ENCODE peak calls at places on chromosomes 16 and 17, in five cellular contexts. R is mesenchymal stem cell, Q is IMR-90, T is mesendoderm, L is trophoblast cell. A is an unnamed sample.

GRCh38 chr17:76336756-76337412 is 16.8 kb downstream of the PRPSAP1 start:
- DNase-seq in R (no peak), L (no peak), T (no peak), Q (no peak), A (peak; percentile 24)

GRCh38 chr17:61381537-61381936 is 18.1 kb upstream of the TBX2 start:
- DNase-seq in Q (no peak), R (no peak), T (no peak), L (no peak), A (no peak)

GRCh38 chr17:21288581-21289017 is 4.1 kb downstream of the MAP2K3 start:
- DNase-seq in Q (no peak), T (no peak), R (peak; percentile 41), L (no peak), A (no peak)

GRCh38 chr16:30896203-30896889 is at the start of gene CTF1:
- DNase-seq in Q (peak; percentile 89), R (peak; percentile 90), L (peak; percentile 64), T (peak; percentile 94), A (peak; percentile 83)

GRCh38 chr16:2928796-2929195 is 17.1 kb downstream of the FLYWCH1 start:
- DNase-seq in R (no peak), L (no peak), T (no peak), Q (no peak), A (no peak)

GRCh38 chr16:1019234-1019933 is 37.8 kb downstream of the SOX8 start:
- DNase-seq in R (no peak), L (no peak), T (no peak), Q (peak; percentile 4), A (peak; percentile 76)

GRCh38 chr17:16872836-16873653 is 98.9 kb downstream of the TNFRSF13B start:
- DNase-seq in T (peak; percentile 61), R (peak; percentile 4), L (no peak), Q (no peak), A (peak; percentile 35)

GRCh38 chr17:10050597-10051101 is 145.6 kb upstream of the RCVRN start:
- DNase-seq in L (no peak), R (peak; percentile 84), T (no peak), Q (peak; percentile 88), A (no peak)

GRCh38 chr16:49623501-49624266 is 232.2 kb downstream of the ZNF423 start:
- DNase-seq in L (no peak), R (no peak), Q (no peak), T (no peak), A (no peak)

GRCh38 chr17:57288034-57288752 is 31.9 kb downstream of the MSI2 start:
- DNase-seq in R (peak; percentile 14), L (peak; percentile 64), T (no peak), Q (peak; percentile 33), A (no peak)

GRCh38 chr16:30068750-30069574 is 3.4 kb downstream of the ALDOA start:
- DNase-seq in R (peak; percentile 59), Q (no peak), L (no peak), T (peak; percentile 63), A (no peak)

GRCh38 chr16:30723725-30724355 is 24.4 kb upstream of the PHKG2 start:
- DNase-seq in L (no peak), T (no peak), Q (no peak), R (no peak), A (no peak)

GRCh38 chr16:64152010-64152767 is 969.7 kb downstream of the CDH11 start:
- DNase-seq in L (no peak), R (no peak), Q (no peak), T (no peak), A (no peak)

GRCh38 chr17:63519972-63520882 is 2.9 kb upstream of the KCNH6 start:
- DNase-seq in T (no peak), Q (no peak), R (no peak), L (no peak), A (no peak)

GRCh38 chr16:67011274-67011673 is 17.7 kb upstream of the CBFB start:
- DNase-seq in R (no peak), L (no peak), T (no peak), Q (no peak), A (no peak)

GRCh38 chr16:70475054-70475871 is 20.9 kb downstream of the FCSK start:
- DNase-seq in R (no peak), L (no peak), T (no peak), Q (no peak), A (no peak)

GRCh38 chr16:61909074-61909473 is 127.2 kb downstream of the CDH8 start:
- DNase-seq in L (no peak), R (no peak), Q (no peak), T (no peak), A (no peak)

GRCh38 chr16:10172848-10173655 is 9.2 kb downstream of the GRIN2A start:
- DNase-seq in L (no peak), Q (no peak), R (peak; percentile 61), T (peak; percentile 86), A (no peak)

GRCh38 chr16:14071576-14072271 is 605 bp downstream of the MRTFB start:
- DNase-seq in T (no peak), L (peak; percentile 41), R (peak; percentile 41), Q (no peak), A (peak; percentile 9)

GRCh38 chr17:32928527-32929287 is 754 bp downstream of the TMEM98 start:
- DNase-seq in R (peak; percentile 46), L (no peak), T (no peak), Q (peak; percentile 26), A (no peak)
- H3K23ac ChIP-seq in R (peak overlapping the region; percentile 53), L (peak overlapping the region; percentile 11), T (peak overlapping the region; percentile 92), Q (peak overlapping the region; percentile 99), A (no peak overlapping the region)

GRCh38 chr16:19014456-19014855 is 30.7 kb downstream of the TMC7 start:
- DNase-seq in L (no peak), T (peak; percentile 34), R (no peak), Q (no peak), A (no peak)

GRCh38 chr16:19008245-19008644 is 24.5 kb downstream of the TMC7 start:
- DNase-seq in L (peak; percentile 53), T (peak; percentile 7), R (peak; percentile 86), Q (peak; percentile 87), A (no peak)

GRCh38 chr16:19006446-19007315 is 22.9 kb downstream of the TMC7 start:
- DNase-seq in L (no peak), Q (no peak), R (no peak), T (no peak), A (no peak)

GRCh38 chr16:19008770-19009169 is 25.0 kb downstream of the TMC7 start:
- DNase-seq in R (peak; percentile 38), L (peak; percentile 51), T (no peak), Q (peak; percentile 72), A (no peak)

DNA sequence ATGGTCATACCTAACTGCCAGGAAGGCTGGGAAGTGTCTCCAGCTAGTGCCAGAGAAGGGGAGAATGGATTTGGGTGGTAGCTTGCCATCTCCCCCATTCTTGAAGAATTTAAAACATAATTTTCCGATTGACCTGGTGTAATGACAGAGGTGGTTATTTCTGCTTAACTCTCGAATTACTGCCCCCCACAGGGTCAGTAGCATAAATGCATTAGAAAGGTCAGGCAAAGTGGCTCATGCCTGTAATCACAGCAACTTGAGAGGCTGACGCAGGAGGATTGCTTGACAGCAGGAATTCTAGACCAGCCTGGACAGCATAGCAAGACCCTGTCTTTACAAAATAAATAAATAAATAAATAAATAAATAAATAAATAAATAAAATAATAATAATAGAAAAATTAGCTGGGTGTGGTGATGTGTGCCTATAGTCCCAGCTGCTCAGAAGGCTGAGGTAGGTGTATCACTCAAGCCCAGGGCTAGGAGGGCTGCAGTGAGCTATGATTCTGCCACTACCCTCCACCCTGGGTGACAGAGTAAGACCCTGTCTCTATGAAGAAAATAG is 27.5 kb downstream of the TMC7 start:
- DNase-seq in R (no peak), L (no peak), T (peak; percentile 2), Q (no peak), A (no peak)
- H3K18ac ChIP-seq in R (no peak overlapping the region), L (no peak overlapping the region), T (no peak overlapping the region), Q (no peak overlapping the region), A (no peak overlapping the region)

GRCh38 chr17:42016411-42016831 is 818 bp downstream of the DNAJC7 start:
- DNase-seq in Q (peak; percentile 16), L (no peak), R (peak; percentile 37), T (no peak), A (no peak)

GRCh38 chr17:42017866-42018200 is 594 bp upstream of the DNAJC7 start:
- DNase-seq in T (peak; percentile 82), L (no peak), Q (no peak), R (no peak), A (no peak)

GRCh38 chr17:42018988-42019387 is 902 bp upstream of the NKIRAS2 start:
- DNase-seq in Q (no peak), T (no peak), L (no peak), R (no peak), A (no peak)

GRCh38 chr17:42018339-42018738 is 1.1 kb upstream of the DNAJC7 start:
- DNase-seq in R (no peak), L (no peak), Q (no peak), T (peak; percentile 73), A (no peak)

GRCh38 chr17:42016952-42017865 is at the start of gene DNAJC7:
- DNase-seq in T (peak; percentile 96), Q (peak; percentile 89), L (peak; percentile 86), R (peak; percentile 92), A (peak; percentile 90)
- H3K4me1 ChIP-seq in T (peaks cover 11% of the 10 kb centered on the region), Q (peaks cover 3% of the 10 kb centered on the region), L (peaks cover 15% of the 10 kb centered on the region), R (peaks cover 15% of the 10 kb centered on the region), A (peaks cover 10% of the 10 kb centered on the region)

DNA sequence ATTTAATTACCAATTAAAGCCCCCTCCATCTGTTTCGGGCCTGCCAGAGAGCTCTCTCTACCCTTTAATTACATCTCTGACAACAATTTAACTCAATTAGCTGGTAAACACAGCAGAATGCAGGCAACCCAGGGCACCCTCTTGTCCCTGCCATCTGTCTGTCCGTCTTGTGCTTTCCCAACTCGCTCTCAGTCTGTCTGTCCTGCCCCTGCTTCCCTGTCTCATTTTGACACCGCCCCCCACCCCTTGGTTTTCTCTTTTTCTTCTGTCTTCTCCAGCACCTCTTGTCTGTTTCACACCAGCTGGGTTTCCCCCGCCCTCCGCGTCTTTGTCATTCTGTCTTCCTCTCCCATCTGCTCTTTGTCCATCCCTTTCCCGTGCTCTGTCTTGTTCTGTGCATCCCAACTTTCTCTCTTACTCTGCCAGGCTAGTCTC is 32.8 kb downstream of the CDK5RAP3 start:
- DNase-seq in T (peak; percentile 53), R (no peak), Q (no peak), L (no peak), A (no peak)
- H3K23ac ChIP-seq in T (no peak overlapping the region), R (no peak overlapping the region), Q (no peak overlapping the region), L (no peak overlapping the region), A (no peak overlapping the region)

DNA sequence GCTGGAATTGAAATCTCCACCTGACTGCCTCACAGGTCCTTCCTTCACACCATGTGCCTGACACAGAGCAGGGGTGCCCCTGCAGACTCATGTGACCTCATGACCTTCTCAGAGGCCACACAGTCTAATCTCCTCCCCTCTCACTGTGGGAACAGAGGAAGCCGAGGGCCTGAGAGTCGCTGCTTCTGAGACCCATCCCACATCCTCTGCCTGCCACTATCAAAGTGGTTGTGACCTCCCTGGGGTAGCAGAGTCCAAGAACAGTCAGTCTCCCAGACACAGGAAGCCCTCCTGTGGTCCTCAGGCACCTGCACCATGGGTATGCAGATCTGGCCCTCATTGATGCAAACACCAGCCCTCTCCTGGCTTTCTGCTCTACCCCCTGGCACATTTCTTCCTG is 78.5 kb downstream of the RAB11FIP4 start:
- DNase-seq in R (no peak), T (peak; percentile 30), L (no peak), Q (no peak), A (no peak)
- H3K18ac ChIP-seq in R (no peak overlapping the region), T (no peak overlapping the region), L (no peak overlapping the region), Q (no peak overlapping the region), A (peak overlapping the region; percentile 4)

GRCh38 chr17:78255953-78256704 is 24.7 kb downstream of the TMEM235 start:
- DNase-seq in R (no peak), Q (no peak), T (no peak), L (no peak), A (no peak)
- H3K4me1 ChIP-seq in R (peaks cover 36% of the 10 kb centered on the region), Q (peaks cover 4% of the 10 kb centered on the region), T (peaks cover 14% of the 10 kb centered on the region), L (peaks cover 32% of the 10 kb centered on the region), A (peaks cover 41% of the 10 kb centered on the region)

A was measured in neuronal stem cell.